ENCODE peak calls at places on chromosomes 3 and 15, in seven cellular contexts. One of them, this sample, is unnamed.

GRCh38 chr3:46934508-46935167 is 41.9 kb downstream of the CCDC12 start:
- DNase-seq in MCF 10A: peak
- DNase-seq in activated CD4-positive, alpha-beta T cell treated with anti-CD3 and anti-CD28 coated beads, Interleukin-2, amount 50 U/mL, for 24 hours: no peak
- DNase-seq in NCI-H2029: peak
- DNase-seq in stimulated activated CD4-positive, alpha-beta T cell treated with anti-CD3 and anti-CD28 coated beads, Interleukin-15, amount 100 ng/mL, for 48 hours: no peak
- DNase-seq in right cardiac atrium: peak
- DNase-seq in psoas muscle: peak
- DNase-seq in this sample: no peak

GRCh38 chr3:139937674-139938279 is 2.8 kb downstream of the CLSTN2 start:
- DNase-seq in NCI-H2029: peak
- DNase-seq in psoas muscle: peak
- DNase-seq in activated CD4-positive, alpha-beta T cell treated with anti-CD3 and anti-CD28 coated beads, Interleukin-2, amount 50 U/mL, for 24 hours: no peak
- DNase-seq in MCF 10A: peak
- DNase-seq in right cardiac atrium: peak
- DNase-seq in stimulated activated CD4-positive, alpha-beta T cell treated with anti-CD3 and anti-CD28 coated beads, Interleukin-15, amount 100 ng/mL, for 48 hours: no peak
- DNase-seq in this sample: peak

GRCh38 chr15:71660501-71660900 is 149.9 kb upstream of the NR2E3 start:
- DNase-seq in NCI-H2029: no peak
- DNase-seq in stimulated activated CD4-positive, alpha-beta T cell treated with anti-CD3 and anti-CD28 coated beads, Interleukin-15, amount 100 ng/mL, for 48 hours: no peak
- DNase-seq in right cardiac atrium: no peak
- DNase-seq in psoas muscle: no peak
- DNase-seq in MCF 10A: no peak
- DNase-seq in activated CD4-positive, alpha-beta T cell treated with anti-CD3 and anti-CD28 coated beads, Interleukin-2, amount 50 U/mL, for 24 hours: no peak
- DNase-seq in this sample: no peak

GRCh38 chr3:196080517-196080841 is 1.4 kb downstream of the TFRC start:
- DNase-seq in MCF 10A: peak
- DNase-seq in psoas muscle: no peak
- DNase-seq in stimulated activated CD4-positive, alpha-beta T cell treated with anti-CD3 and anti-CD28 coated beads, Interleukin-15, amount 100 ng/mL, for 48 hours: no peak
- DNase-seq in NCI-H2029: no peak
- DNase-seq in activated CD4-positive, alpha-beta T cell treated with anti-CD3 and anti-CD28 coated beads, Interleukin-2, amount 50 U/mL, for 24 hours: no peak
- DNase-seq in right cardiac atrium: no peak
- DNase-seq in this sample: no peak

GRCh38 chr3:31704651-31705179 is 172.0 kb downstream of the STT3B start:
- DNase-seq in right cardiac atrium: no peak
- DNase-seq in stimulated activated CD4-positive, alpha-beta T cell treated with anti-CD3 and anti-CD28 coated beads, Interleukin-15, amount 100 ng/mL, for 48 hours: peak
- DNase-seq in MCF 10A: peak
- DNase-seq in activated CD4-positive, alpha-beta T cell treated with anti-CD3 and anti-CD28 coated beads, Interleukin-2, amount 50 U/mL, for 24 hours: peak
- DNase-seq in NCI-H2029: peak
- DNase-seq in psoas muscle: peak
- DNase-seq in this sample: no peak

GRCh38 chr15:70275461-70276138 is 177.9 kb upstream of the TLE3 start:
- DNase-seq in stimulated activated CD4-positive, alpha-beta T cell treated with anti-CD3 and anti-CD28 coated beads, Interleukin-15, amount 100 ng/mL, for 48 hours: no peak
- DNase-seq in activated CD4-positive, alpha-beta T cell treated with anti-CD3 and anti-CD28 coated beads, Interleukin-2, amount 50 U/mL, for 24 hours: no peak
- DNase-seq in NCI-H2029: no peak
- DNase-seq in MCF 10A: no peak
- DNase-seq in right cardiac atrium: no peak
- DNase-seq in psoas muscle: no peak
- DNase-seq in this sample: no peak

GRCh38 chr3:131735121-131735520 is 232.3 kb upstream of the MRPL3 start:
- DNase-seq in stimulated activated CD4-positive, alpha-beta T cell treated with anti-CD3 and anti-CD28 coated beads, Interleukin-15, amount 100 ng/mL, for 48 hours: no peak
- DNase-seq in activated CD4-positive, alpha-beta T cell treated with anti-CD3 and anti-CD28 coated beads, Interleukin-2, amount 50 U/mL, for 24 hours: no peak
- DNase-seq in right cardiac atrium: no peak
- DNase-seq in MCF 10A: no peak
- DNase-seq in psoas muscle: no peak
- DNase-seq in NCI-H2029: no peak
- DNase-seq in this sample: no peak

GRCh38 chr3:180048840-180049239 is 12.1 kb upstream of the PEX5L start:
- DNase-seq in activated CD4-positive, alpha-beta T cell treated with anti-CD3 and anti-CD28 coated beads, Interleukin-2, amount 50 U/mL, for 24 hours: no peak
- DNase-seq in NCI-H2029: peak
- DNase-seq in right cardiac atrium: no peak
- DNase-seq in stimulated activated CD4-positive, alpha-beta T cell treated with anti-CD3 and anti-CD28 coated beads, Interleukin-15, amount 100 ng/mL, for 48 hours: no peak
- DNase-seq in psoas muscle: no peak
- DNase-seq in MCF 10A: peak
- DNase-seq in this sample: no peak

GRCh38 chr3:45688194-45688881 is 858 bp upstream of the SACM1L start:
- DNase-seq in psoas muscle: no peak
- DNase-seq in right cardiac atrium: peak
- DNase-seq in activated CD4-positive, alpha-beta T cell treated with anti-CD3 and anti-CD28 coated beads, Interleukin-2, amount 50 U/mL, for 24 hours: no peak
- DNase-seq in MCF 10A: peak
- DNase-seq in NCI-H2029: peak
- DNase-seq in stimulated activated CD4-positive, alpha-beta T cell treated with anti-CD3 and anti-CD28 coated beads, Interleukin-15, amount 100 ng/mL, for 48 hours: no peak
- DNase-seq in this sample: no peak

GRCh38 chr3:99919694-99920093 is 102.0 kb downstream of the CMSS1 start:
- DNase-seq in activated CD4-positive, alpha-beta T cell treated with anti-CD3 and anti-CD28 coated beads, Interleukin-2, amount 50 U/mL, for 24 hours: no peak
- DNase-seq in stimulated activated CD4-positive, alpha-beta T cell treated with anti-CD3 and anti-CD28 coated beads, Interleukin-15, amount 100 ng/mL, for 48 hours: no peak
- DNase-seq in MCF 10A: no peak
- DNase-seq in psoas muscle: no peak
- DNase-seq in NCI-H2029: no peak
- DNase-seq in right cardiac atrium: no peak
- DNase-seq in this sample: no peak

GRCh38 chr3:194485876-194486539 is 794 bp downstream of the ATP13A3 start:
- DNase-seq in NCI-H2029: no peak
- DNase-seq in right cardiac atrium: peak
- DNase-seq in stimulated activated CD4-positive, alpha-beta T cell treated with anti-CD3 and anti-CD28 coated beads, Interleukin-15, amount 100 ng/mL, for 48 hours: peak
- DNase-seq in activated CD4-positive, alpha-beta T cell treated with anti-CD3 and anti-CD28 coated beads, Interleukin-2, amount 50 U/mL, for 24 hours: peak
- DNase-seq in MCF 10A: no peak
- DNase-seq in psoas muscle: peak
- DNase-seq in this sample: no peak

GRCh38 chr3:73784647-73785420 is 160.1 kb upstream of the PDZRN3 start:
- DNase-seq in psoas muscle: no peak
- DNase-seq in stimulated activated CD4-positive, alpha-beta T cell treated with anti-CD3 and anti-CD28 coated beads, Interleukin-15, amount 100 ng/mL, for 48 hours: no peak
- DNase-seq in activated CD4-positive, alpha-beta T cell treated with anti-CD3 and anti-CD28 coated beads, Interleukin-2, amount 50 U/mL, for 24 hours: no peak
- DNase-seq in MCF 10A: no peak
- DNase-seq in right cardiac atrium: no peak
- DNase-seq in NCI-H2029: no peak
- DNase-seq in this sample: no peak

GRCh38 chr15:80605591-80606150 is 89.4 kb upstream of the ABHD17C start:
- DNase-seq in activated CD4-positive, alpha-beta T cell treated with anti-CD3 and anti-CD28 coated beads, Interleukin-2, amount 50 U/mL, for 24 hours: no peak
- DNase-seq in NCI-H2029: no peak
- DNase-seq in MCF 10A: no peak
- DNase-seq in stimulated activated CD4-positive, alpha-beta T cell treated with anti-CD3 and anti-CD28 coated beads, Interleukin-15, amount 100 ng/mL, for 48 hours: no peak
- DNase-seq in psoas muscle: no peak
- DNase-seq in right cardiac atrium: no peak
- DNase-seq in this sample: no peak

GRCh38 chr3:64612082-64612860 is 75.5 kb downstream of the ADAMTS9 start:
- DNase-seq in right cardiac atrium: no peak
- DNase-seq in stimulated activated CD4-positive, alpha-beta T cell treated with anti-CD3 and anti-CD28 coated beads, Interleukin-15, amount 100 ng/mL, for 48 hours: no peak
- DNase-seq in NCI-H2029: no peak
- DNase-seq in MCF 10A: no peak
- DNase-seq in activated CD4-positive, alpha-beta T cell treated with anti-CD3 and anti-CD28 coated beads, Interleukin-2, amount 50 U/mL, for 24 hours: no peak
- DNase-seq in psoas muscle: no peak
- DNase-seq in this sample: no peak

GRCh38 chr3:162799910-162800309 is 1303.3 kb downstream of the OTOL1 start:
- DNase-seq in MCF 10A: no peak
- DNase-seq in psoas muscle: no peak
- DNase-seq in activated CD4-positive, alpha-beta T cell treated with anti-CD3 and anti-CD28 coated beads, Interleukin-2, amount 50 U/mL, for 24 hours: no peak
- DNase-seq in stimulated activated CD4-positive, alpha-beta T cell treated with anti-CD3 and anti-CD28 coated beads, Interleukin-15, amount 100 ng/mL, for 48 hours: no peak
- DNase-seq in NCI-H2029: no peak
- DNase-seq in right cardiac atrium: no peak
- DNase-seq in this sample: no peak

GRCh38 chr3:124078978-124079911 is 87.3 kb upstream of the ROPN1 start:
- DNase-seq in stimulated activated CD4-positive, alpha-beta T cell treated with anti-CD3 and anti-CD28 coated beads, Interleukin-15, amount 100 ng/mL, for 48 hours: no peak
- DNase-seq in activated CD4-positive, alpha-beta T cell treated with anti-CD3 and anti-CD28 coated beads, Interleukin-2, amount 50 U/mL, for 24 hours: peak
- DNase-seq in NCI-H2029: peak
- DNase-seq in right cardiac atrium: no peak
- DNase-seq in MCF 10A: peak
- DNase-seq in psoas muscle: no peak
- DNase-seq in this sample: peak

GRCh38 chr3:106256249-106256957 is 387.6 kb upstream of the CBLB start:
- DNase-seq in activated CD4-positive, alpha-beta T cell treated with anti-CD3 and anti-CD28 coated beads, Interleukin-2, amount 50 U/mL, for 24 hours: no peak
- DNase-seq in stimulated activated CD4-positive, alpha-beta T cell treated with anti-CD3 and anti-CD28 coated beads, Interleukin-15, amount 100 ng/mL, for 48 hours: no peak
- DNase-seq in MCF 10A: no peak
- DNase-seq in NCI-H2029: no peak
- DNase-seq in right cardiac atrium: no peak
- DNase-seq in psoas muscle: no peak
- DNase-seq in this sample: no peak

GRCh38 chr3:106282931-106283330 is 414.1 kb upstream of the CBLB start:
- DNase-seq in right cardiac atrium: no peak
- DNase-seq in stimulated activated CD4-positive, alpha-beta T cell treated with anti-CD3 and anti-CD28 coated beads, Interleukin-15, amount 100 ng/mL, for 48 hours: no peak
- DNase-seq in activated CD4-positive, alpha-beta T cell treated with anti-CD3 and anti-CD28 coated beads, Interleukin-2, amount 50 U/mL, for 24 hours: no peak
- DNase-seq in NCI-H2029: no peak
- DNase-seq in MCF 10A: no peak
- DNase-seq in psoas muscle: no peak
- DNase-seq in this sample: no peak

GRCh38 chr3:107689355-107689754 is 166.6 kb downstream of the BBX start:
- DNase-seq in stimulated activated CD4-positive, alpha-beta T cell treated with anti-CD3 and anti-CD28 coated beads, Interleukin-15, amount 100 ng/mL, for 48 hours: no peak
- DNase-seq in right cardiac atrium: no peak
- DNase-seq in NCI-H2029: no peak
- DNase-seq in psoas muscle: no peak
- DNase-seq in MCF 10A: peak
- DNase-seq in activated CD4-positive, alpha-beta T cell treated with anti-CD3 and anti-CD28 coated beads, Interleukin-2, amount 50 U/mL, for 24 hours: no peak
- DNase-seq in this sample: no peak

GRCh38 chr3:176041812-176042211 is 1155.5 kb downstream of the TBL1XR1 start:
- DNase-seq in right cardiac atrium: no peak
- DNase-seq in psoas muscle: no peak
- DNase-seq in stimulated activated CD4-positive, alpha-beta T cell treated with anti-CD3 and anti-CD28 coated beads, Interleukin-15, amount 100 ng/mL, for 48 hours: no peak
- DNase-seq in activated CD4-positive, alpha-beta T cell treated with anti-CD3 and anti-CD28 coated beads, Interleukin-2, amount 50 U/mL, for 24 hours: no peak
- DNase-seq in MCF 10A: no peak
- DNase-seq in NCI-H2029: no peak
- DNase-seq in this sample: peak

GRCh38 chr3:146499701-146500100 is 30.3 kb upstream of the PLSCR2 start:
- DNase-seq in right cardiac atrium: no peak
- DNase-seq in psoas muscle: no peak
- DNase-seq in NCI-H2029: no peak
- DNase-seq in MCF 10A: no peak
- DNase-seq in activated CD4-positive, alpha-beta T cell treated with anti-CD3 and anti-CD28 coated beads, Interleukin-2, amount 50 U/mL, for 24 hours: no peak
- DNase-seq in stimulated activated CD4-positive, alpha-beta T cell treated with anti-CD3 and anti-CD28 coated beads, Interleukin-15, amount 100 ng/mL, for 48 hours: no peak
- DNase-seq in this sample: no peak

GRCh38 chr3:87987952-87988351 is 70.9 kb downstream of the CGGBP1 start:
- DNase-seq in MCF 10A: no peak
- DNase-seq in stimulated activated CD4-positive, alpha-beta T cell treated with anti-CD3 and anti-CD28 coated beads, Interleukin-15, amount 100 ng/mL, for 48 hours: no peak
- DNase-seq in psoas muscle: no peak
- DNase-seq in NCI-H2029: no peak
- DNase-seq in right cardiac atrium: no peak
- DNase-seq in activated CD4-positive, alpha-beta T cell treated with anti-CD3 and anti-CD28 coated beads, Interleukin-2, amount 50 U/mL, for 24 hours: no peak
- DNase-seq in this sample: no peak

GRCh38 chr3:88003115-88003755 is 55.6 kb downstream of the CGGBP1 start:
- DNase-seq in stimulated activated CD4-positive, alpha-beta T cell treated with anti-CD3 and anti-CD28 coated beads, Interleukin-15, amount 100 ng/mL, for 48 hours: no peak
- DNase-seq in MCF 10A: peak
- DNase-seq in psoas muscle: no peak
- DNase-seq in right cardiac atrium: no peak
- DNase-seq in NCI-H2029: peak
- DNase-seq in activated CD4-positive, alpha-beta T cell treated with anti-CD3 and anti-CD28 coated beads, Interleukin-2, amount 50 U/mL, for 24 hours: peak
- DNase-seq in this sample: no peak

GRCh38 chr3:166785851-166786250 is 594.2 kb downstream of the ZBBX start:
- DNase-seq in NCI-H2029: no peak
- DNase-seq in MCF 10A: no peak
- DNase-seq in stimulated activated CD4-positive, alpha-beta T cell treated with anti-CD3 and anti-CD28 coated beads, Interleukin-15, amount 100 ng/mL, for 48 hours: no peak
- DNase-seq in activated CD4-positive, alpha-beta T cell treated with anti-CD3 and anti-CD28 coated beads, Interleukin-2, amount 50 U/mL, for 24 hours: no peak
- DNase-seq in right cardiac atrium: no peak
- DNase-seq in psoas muscle: no peak
- DNase-seq in this sample: no peak

GRCh38 chr3:116741462-116741861 is 31.9 kb downstream of the TUSC7 start:
- DNase-seq in NCI-H2029: no peak
- DNase-seq in psoas muscle: no peak
- DNase-seq in right cardiac atrium: no peak
- DNase-seq in MCF 10A: no peak
- DNase-seq in stimulated activated CD4-positive, alpha-beta T cell treated with anti-CD3 and anti-CD28 coated beads, Interleukin-15, amount 100 ng/mL, for 48 hours: no peak
- DNase-seq in activated CD4-positive, alpha-beta T cell treated with anti-CD3 and anti-CD28 coated beads, Interleukin-2, amount 50 U/mL, for 24 hours: no peak
- DNase-seq in this sample: no peak

GRCh38 chr15:31178705-31179104 is 77.2 kb upstream of the TRPM1 start:
- DNase-seq in NCI-H2029: no peak
- DNase-seq in activated CD4-positive, alpha-beta T cell treated with anti-CD3 and anti-CD28 coated beads, Interleukin-2, amount 50 U/mL, for 24 hours: no peak
- DNase-seq in psoas muscle: no peak
- DNase-seq in MCF 10A: no peak
- DNase-seq in right cardiac atrium: no peak
- DNase-seq in stimulated activated CD4-positive, alpha-beta T cell treated with anti-CD3 and anti-CD28 coated beads, Interleukin-15, amount 100 ng/mL, for 48 hours: no peak
- DNase-seq in this sample: no peak

GRCh38 chr15:76865548-76865991 is 39.6 kb downstream of the SCAPER start:
- DNase-seq in activated CD4-positive, alpha-beta T cell treated with anti-CD3 and anti-CD28 coated beads, Interleukin-2, amount 50 U/mL, for 24 hours: no peak
- DNase-seq in psoas muscle: no peak
- DNase-seq in MCF 10A: no peak
- DNase-seq in NCI-H2029: no peak
- DNase-seq in right cardiac atrium: no peak
- DNase-seq in stimulated activated CD4-positive, alpha-beta T cell treated with anti-CD3 and anti-CD28 coated beads, Interleukin-15, amount 100 ng/mL, for 48 hours: no peak
- DNase-seq in this sample: no peak

GRCh38 chr15:84826369-84826823 is 9.2 kb downstream of the ALPK3 start:
- DNase-seq in right cardiac atrium: peak
- DNase-seq in NCI-H2029: no peak
- DNase-seq in psoas muscle: peak
- DNase-seq in stimulated activated CD4-positive, alpha-beta T cell treated with anti-CD3 and anti-CD28 coated beads, Interleukin-15, amount 100 ng/mL, for 48 hours: no peak
- DNase-seq in MCF 10A: peak
- DNase-seq in activated CD4-positive, alpha-beta T cell treated with anti-CD3 and anti-CD28 coated beads, Interleukin-2, amount 50 U/mL, for 24 hours: no peak
- DNase-seq in this sample: no peak

GRCh38 chr3:55721716-55722484 is 234.8 kb upstream of the WNT5A start:
- DNase-seq in psoas muscle: no peak
- DNase-seq in right cardiac atrium: peak
- DNase-seq in NCI-H2029: no peak
- DNase-seq in stimulated activated CD4-positive, alpha-beta T cell treated with anti-CD3 and anti-CD28 coated beads, Interleukin-15, amount 100 ng/mL, for 48 hours: no peak
- DNase-seq in activated CD4-positive, alpha-beta T cell treated with anti-CD3 and anti-CD28 coated beads, Interleukin-2, amount 50 U/mL, for 24 hours: no peak
- DNase-seq in MCF 10A: peak
- DNase-seq in this sample: peak

GRCh38 chr3:170690133-170690981 is 104.5 kb upstream of the SLC7A14 start:
- DNase-seq in psoas muscle: peak
- DNase-seq in NCI-H2029: peak
- DNase-seq in stimulated activated CD4-positive, alpha-beta T cell treated with anti-CD3 and anti-CD28 coated beads, Interleukin-15, amount 100 ng/mL, for 48 hours: peak
- DNase-seq in right cardiac atrium: peak
- DNase-seq in activated CD4-positive, alpha-beta T cell treated with anti-CD3 and anti-CD28 coated beads, Interleukin-2, amount 50 U/mL, for 24 hours: peak
- DNase-seq in MCF 10A: peak
- DNase-seq in this sample: no peak

GRCh38 chr3:124395584-124396340 is 334.5 kb upstream of the UMPS start:
- DNase-seq in psoas muscle: no peak
- DNase-seq in right cardiac atrium: peak
- DNase-seq in activated CD4-positive, alpha-beta T cell treated with anti-CD3 and anti-CD28 coated beads, Interleukin-2, amount 50 U/mL, for 24 hours: no peak
- DNase-seq in stimulated activated CD4-positive, alpha-beta T cell treated with anti-CD3 and anti-CD28 coated beads, Interleukin-15, amount 100 ng/mL, for 48 hours: no peak
- DNase-seq in MCF 10A: peak
- DNase-seq in NCI-H2029: no peak
- DNase-seq in this sample: no peak

GRCh38 chr3:50010959-50011358 is 71.0 kb downstream of the RBM6 start:
- DNase-seq in MCF 10A: no peak
- DNase-seq in stimulated activated CD4-positive, alpha-beta T cell treated with anti-CD3 and anti-CD28 coated beads, Interleukin-15, amount 100 ng/mL, for 48 hours: no peak
- DNase-seq in activated CD4-positive, alpha-beta T cell treated with anti-CD3 and anti-CD28 coated beads, Interleukin-2, amount 50 U/mL, for 24 hours: no peak
- DNase-seq in right cardiac atrium: no peak
- DNase-seq in psoas muscle: no peak
- DNase-seq in NCI-H2029: no peak
- DNase-seq in this sample: no peak

GRCh38 chr3:69462826-69463100 is 76.9 kb upstream of the FRMD4B start:
- DNase-seq in psoas muscle: no peak
- DNase-seq in MCF 10A: no peak
- DNase-seq in NCI-H2029: no peak
- DNase-seq in stimulated activated CD4-positive, alpha-beta T cell treated with anti-CD3 and anti-CD28 coated beads, Interleukin-15, amount 100 ng/mL, for 48 hours: no peak
- DNase-seq in right cardiac atrium: no peak
- DNase-seq in activated CD4-positive, alpha-beta T cell treated with anti-CD3 and anti-CD28 coated beads, Interleukin-2, amount 50 U/mL, for 24 hours: no peak
- DNase-seq in this sample: no peak

GRCh38 chr3:123762805-123763204 is 121.3 kb downstream of the MYLK start:
- DNase-seq in stimulated activated CD4-positive, alpha-beta T cell treated with anti-CD3 and anti-CD28 coated beads, Interleukin-15, amount 100 ng/mL, for 48 hours: no peak
- DNase-seq in MCF 10A: no peak
- DNase-seq in activated CD4-positive, alpha-beta T cell treated with anti-CD3 and anti-CD28 coated beads, Interleukin-2, amount 50 U/mL, for 24 hours: no peak
- DNase-seq in psoas muscle: no peak
- DNase-seq in right cardiac atrium: no peak
- DNase-seq in NCI-H2029: no peak
- DNase-seq in this sample: no peak

GRCh38 chr3:196082471-196082971 is 631 bp upstream of the TFRC start:
- DNase-seq in right cardiac atrium: no peak
- DNase-seq in stimulated activated CD4-positive, alpha-beta T cell treated with anti-CD3 and anti-CD28 coated beads, Interleukin-15, amount 100 ng/mL, for 48 hours: no peak
- DNase-seq in NCI-H2029: no peak
- DNase-seq in psoas muscle: no peak
- DNase-seq in MCF 10A: no peak
- DNase-seq in activated CD4-positive, alpha-beta T cell treated with anti-CD3 and anti-CD28 coated beads, Interleukin-2, amount 50 U/mL, for 24 hours: no peak
- DNase-seq in this sample: no peak

GRCh38 chr3:125045965-125046364 is 9.8 kb downstream of the HEG1 start:
- DNase-seq in right cardiac atrium: no peak
- DNase-seq in activated CD4-positive, alpha-beta T cell treated with anti-CD3 and anti-CD28 coated beads, Interleukin-2, amount 50 U/mL, for 24 hours: no peak
- DNase-seq in stimulated activated CD4-positive, alpha-beta T cell treated with anti-CD3 and anti-CD28 coated beads, Interleukin-15, amount 100 ng/mL, for 48 hours: no peak
- DNase-seq in psoas muscle: no peak
- DNase-seq in NCI-H2029: no peak
- DNase-seq in MCF 10A: peak
- DNase-seq in this sample: peak

GRCh38 chr3:160400048-160400630 is 689 bp downstream of the SMC4 start:
- DNase-seq in activated CD4-positive, alpha-beta T cell treated with anti-CD3 and anti-CD28 coated beads, Interleukin-2, amount 50 U/mL, for 24 hours: peak
- DNase-seq in stimulated activated CD4-positive, alpha-beta T cell treated with anti-CD3 and anti-CD28 coated beads, Interleukin-15, amount 100 ng/mL, for 48 hours: peak
- DNase-seq in psoas muscle: peak
- DNase-seq in right cardiac atrium: peak
- DNase-seq in NCI-H2029: no peak
- DNase-seq in MCF 10A: peak
- DNase-seq in this sample: no peak

GRCh38 chr15:69697913-69698312 is 245.3 kb downstream of the RPLP1 start:
- DNase-seq in psoas muscle: no peak
- DNase-seq in NCI-H2029: no peak
- DNase-seq in MCF 10A: no peak
- DNase-seq in right cardiac atrium: no peak
- DNase-seq in stimulated activated CD4-positive, alpha-beta T cell treated with anti-CD3 and anti-CD28 coated beads, Interleukin-15, amount 100 ng/mL, for 48 hours: no peak
- DNase-seq in activated CD4-positive, alpha-beta T cell treated with anti-CD3 and anti-CD28 coated beads, Interleukin-2, amount 50 U/mL, for 24 hours: no peak
- DNase-seq in this sample: no peak